ENCODE peak calls at places on chromosomes 2 and 18, in ten cellular contexts. One of them, this sample, is unnamed.

GRCh38 chr2:230557056-230557455 is 141.1 kb downstream of the SP100 start:
- DNase-seq in AG04450: no peak
- DNase-seq in SK-N-SH: no peak
- DNase-seq in A549: no peak
- DNase-seq in GM10248: no peak
- DNase-seq in Calu3: no peak
- DNase-seq in heart left ventricle: no peak
- DNase-seq in fibroblast of pulmonary artery: no peak
- DNase-seq in lung: no peak
- DNase-seq in tibial artery: no peak
- DNase-seq in this sample: no peak

GRCh38 chr18:61606759-61607158 is 273.5 kb downstream of the CDH20 start:
- DNase-seq in tibial artery: peak
- DNase-seq in A549: peak
- DNase-seq in GM10248: no peak
- DNase-seq in lung: peak
- DNase-seq in AG04450: peak
- DNase-seq in fibroblast of pulmonary artery: peak
- DNase-seq in heart left ventricle: peak
- DNase-seq in Calu3: peak
- DNase-seq in SK-N-SH: no peak
- DNase-seq in this sample: no peak

GRCh38 chr2:201879986-201880385 is 73.6 kb downstream of the CDK15 start:
- DNase-seq in lung: no peak
- DNase-seq in SK-N-SH: no peak
- DNase-seq in heart left ventricle: no peak
- DNase-seq in fibroblast of pulmonary artery: no peak
- DNase-seq in GM10248: no peak
- DNase-seq in tibial artery: no peak
- DNase-seq in AG04450: no peak
- DNase-seq in A549: no peak
- DNase-seq in Calu3: no peak
- DNase-seq in this sample: no peak

GRCh38 chr18:79926715-79927596 is 24.5 kb downstream of the SLC66A2 start:
- DNase-seq in tibial artery: peak
- DNase-seq in A549: no peak
- DNase-seq in fibroblast of pulmonary artery: no peak
- DNase-seq in heart left ventricle: peak
- DNase-seq in GM10248: no peak
- DNase-seq in lung: no peak
- DNase-seq in AG04450: no peak
- DNase-seq in SK-N-SH: no peak
- DNase-seq in Calu3: no peak
- DNase-seq in this sample: no peak

GRCh38 chr18:73638709-73639108 is 508.9 kb downstream of the FBXO15 start:
- DNase-seq in AG04450: no peak
- DNase-seq in SK-N-SH: no peak
- DNase-seq in GM10248: no peak
- DNase-seq in tibial artery: no peak
- DNase-seq in Calu3: no peak
- DNase-seq in A549: no peak
- DNase-seq in lung: no peak
- DNase-seq in fibroblast of pulmonary artery: peak
- DNase-seq in heart left ventricle: no peak
- DNase-seq in this sample: no peak

GRCh38 chr2:25505630-25506029 is 163.9 kb upstream of the DNMT3A start:
- DNase-seq in SK-N-SH: no peak
- DNase-seq in heart left ventricle: no peak
- DNase-seq in fibroblast of pulmonary artery: peak
- DNase-seq in lung: no peak
- DNase-seq in GM10248: no peak
- DNase-seq in A549: no peak
- DNase-seq in tibial artery: no peak
- DNase-seq in Calu3: no peak
- DNase-seq in AG04450: no peak
- DNase-seq in this sample: no peak

GRCh38 chr2:146221826-146222225 is 1623.0 kb upstream of the ACVR2A start:
- DNase-seq in SK-N-SH: no peak
- DNase-seq in tibial artery: no peak
- DNase-seq in heart left ventricle: no peak
- DNase-seq in Calu3: no peak
- DNase-seq in A549: no peak
- DNase-seq in fibroblast of pulmonary artery: no peak
- DNase-seq in lung: no peak
- DNase-seq in AG04450: no peak
- DNase-seq in GM10248: no peak
- DNase-seq in this sample: no peak

GRCh38 chr2:239775623-239776440 is 249.3 kb downstream of the NDUFA10 start:
- DNase-seq in Calu3: no peak
- DNase-seq in SK-N-SH: no peak
- DNase-seq in lung: no peak
- DNase-seq in heart left ventricle: no peak
- DNase-seq in AG04450: no peak
- DNase-seq in fibroblast of pulmonary artery: no peak
- DNase-seq in tibial artery: no peak
- DNase-seq in GM10248: no peak
- DNase-seq in A549: no peak
- DNase-seq in this sample: no peak

GRCh38 chr2:238841542-238842181 is 6.2 kb upstream of the TWIST2 start:
- DNase-seq in A549: no peak
- DNase-seq in AG04450: no peak
- DNase-seq in fibroblast of pulmonary artery: peak
- DNase-seq in tibial artery: no peak
- DNase-seq in Calu3: no peak
- DNase-seq in GM10248: no peak
- DNase-seq in SK-N-SH: no peak
- DNase-seq in lung: no peak
- DNase-seq in heart left ventricle: peak
- DNase-seq in this sample: no peak

DNA sequence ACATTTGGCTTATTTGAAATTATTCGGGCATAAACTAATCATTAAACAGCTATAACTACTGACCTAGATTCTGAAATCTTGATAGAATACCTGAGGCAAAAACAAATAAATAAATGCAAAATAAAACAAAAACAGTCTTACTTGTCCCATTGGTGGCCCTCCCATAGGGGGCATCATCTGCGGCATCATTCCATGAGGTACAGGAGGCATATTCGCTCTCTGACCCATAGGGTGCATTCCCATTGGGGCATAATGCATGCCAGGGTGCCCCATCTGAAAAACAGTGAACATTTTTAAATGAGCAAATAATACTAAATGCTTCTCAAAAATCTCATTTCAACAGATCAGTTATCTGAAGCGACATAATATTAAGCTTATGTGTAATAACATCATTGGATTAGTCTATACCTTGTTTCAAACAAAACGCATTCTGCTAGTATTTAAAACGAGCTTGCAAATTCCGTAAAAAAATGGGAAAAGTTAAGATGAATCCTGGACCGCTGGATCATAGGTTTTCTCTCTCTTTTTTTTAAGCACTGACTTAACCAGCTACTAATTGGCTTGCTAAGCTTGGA is 1.3 kb downstream of the PRPF40A start:
- DNase-seq in heart left ventricle: no peak
- DNase-seq in lung: no peak
- DNase-seq in A549: peak
- DNase-seq in AG04450: no peak
- DNase-seq in fibroblast of pulmonary artery: peak
- DNase-seq in Calu3: peak
- DNase-seq in SK-N-SH: peak
- DNase-seq in tibial artery: no peak
- DNase-seq in GM10248: no peak
- DNase-seq in this sample: no peak
- TF ChIP-seq CTCF in heart left ventricle: no peak
- TF ChIP-seq CTCF in lung: no peak
- TF ChIP-seq CTCF in A549: peak
- TF ChIP-seq CTCF in AG04450: peak
- TF ChIP-seq CTCF in fibroblast of pulmonary artery: peak
- TF ChIP-seq CTCF in Calu3: peak
- TF ChIP-seq CTCF in SK-N-SH: peak
- TF ChIP-seq CTCF in tibial artery: no peak
- TF ChIP-seq CTCF in GM10248: peak
- TF ChIP-seq CTCF in this sample: peak

GRCh38 chr2:164840930-164841718 is 499 bp downstream of the COBLL1 start:
- DNase-seq in A549: peak
- DNase-seq in lung: peak
- DNase-seq in SK-N-SH: peak
- DNase-seq in fibroblast of pulmonary artery: peak
- DNase-seq in tibial artery: peak
- DNase-seq in AG04450: no peak
- DNase-seq in Calu3: peak
- DNase-seq in GM10248: peak
- DNase-seq in heart left ventricle: peak
- DNase-seq in this sample: peak
- TF ChIP-seq CTCF in A549: peak
- TF ChIP-seq CTCF in lung: no peak
- TF ChIP-seq CTCF in SK-N-SH: no peak
- TF ChIP-seq CTCF in fibroblast of pulmonary artery: no peak
- TF ChIP-seq CTCF in tibial artery: no peak
- TF ChIP-seq CTCF in AG04450: no peak
- TF ChIP-seq CTCF in Calu3: no peak
- TF ChIP-seq CTCF in GM10248: no peak
- TF ChIP-seq CTCF in heart left ventricle: peak
- TF ChIP-seq CTCF in this sample: peak

DNA sequence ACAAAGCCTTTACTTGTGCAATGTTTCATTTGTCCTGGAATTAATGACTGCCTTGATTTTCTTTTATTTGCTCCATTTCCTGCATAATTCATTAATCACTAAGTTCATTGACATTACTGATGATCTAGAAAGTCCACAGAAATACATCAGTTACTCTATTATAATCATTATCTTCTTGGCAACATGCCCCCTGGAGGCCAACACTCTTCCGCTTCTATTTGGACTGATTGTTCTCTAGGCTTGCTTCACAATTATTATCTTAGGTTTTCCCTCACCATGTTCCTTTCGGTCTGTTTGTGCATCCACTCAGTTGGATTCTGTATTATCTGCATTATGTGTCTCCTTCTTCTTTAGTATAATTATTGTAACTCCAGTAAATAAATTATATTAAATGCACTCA is 461.0 kb upstream of the CDH2 start:
- DNase-seq in GM10248: no peak
- DNase-seq in tibial artery: no peak
- DNase-seq in heart left ventricle: no peak
- DNase-seq in SK-N-SH: no peak
- DNase-seq in AG04450: no peak
- DNase-seq in Calu3: no peak
- DNase-seq in A549: no peak
- DNase-seq in fibroblast of pulmonary artery: peak
- DNase-seq in lung: no peak
- DNase-seq in this sample: no peak
- TF ChIP-seq CTCF in GM10248: no peak
- TF ChIP-seq CTCF in tibial artery: no peak
- TF ChIP-seq CTCF in heart left ventricle: no peak
- TF ChIP-seq CTCF in SK-N-SH: peak
- TF ChIP-seq CTCF in AG04450: no peak
- TF ChIP-seq CTCF in Calu3: no peak
- TF ChIP-seq CTCF in A549: no peak
- TF ChIP-seq CTCF in fibroblast of pulmonary artery: no peak
- TF ChIP-seq CTCF in lung: no peak
- TF ChIP-seq CTCF in this sample: peak

DNA sequence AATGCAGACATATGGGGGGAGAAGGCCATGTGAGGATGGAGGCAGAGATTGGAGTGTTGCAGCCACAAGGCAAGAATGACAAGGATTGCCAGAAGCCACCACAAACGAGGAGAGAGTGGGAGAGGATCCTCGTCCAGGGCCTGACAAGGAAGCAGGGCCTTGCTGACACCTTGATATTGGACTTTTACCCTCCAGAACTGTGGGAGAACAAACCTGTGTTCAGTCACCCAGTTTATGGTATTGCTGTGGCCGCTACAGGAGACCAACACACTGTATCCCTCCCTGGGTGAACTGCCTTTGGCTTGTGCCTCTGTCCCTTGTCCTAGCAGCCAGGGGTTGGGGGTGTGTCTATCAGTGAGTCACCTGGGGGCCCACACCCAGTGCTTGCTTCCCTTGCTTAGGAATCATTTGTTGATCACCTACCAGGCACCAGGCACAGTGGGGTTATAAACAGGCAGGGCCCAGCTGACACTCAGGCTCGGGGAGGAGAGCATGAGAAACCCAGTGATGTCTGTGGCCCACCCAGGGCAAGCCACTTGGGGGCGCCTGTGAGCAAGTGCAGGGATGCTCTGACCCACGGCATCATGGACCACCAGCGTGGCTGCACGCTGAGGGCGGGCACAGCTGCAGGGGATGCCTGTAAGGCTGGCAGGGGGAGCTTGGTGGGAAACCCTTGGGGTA is 17.2 kb downstream of the TMEM185B start:
- DNase-seq in GM10248: peak
- DNase-seq in heart left ventricle: no peak
- DNase-seq in fibroblast of pulmonary artery: peak
- DNase-seq in lung: no peak
- DNase-seq in Calu3: peak
- DNase-seq in A549: no peak
- DNase-seq in tibial artery: no peak
- DNase-seq in SK-N-SH: peak
- DNase-seq in AG04450: no peak
- DNase-seq in this sample: no peak
- TF ChIP-seq CTCF in GM10248: peak
- TF ChIP-seq CTCF in heart left ventricle: peak
- TF ChIP-seq CTCF in fibroblast of pulmonary artery: peak
- TF ChIP-seq CTCF in lung: no peak
- TF ChIP-seq CTCF in Calu3: no peak
- TF ChIP-seq CTCF in A549: peak
- TF ChIP-seq CTCF in tibial artery: no peak
- TF ChIP-seq CTCF in SK-N-SH: peak
- TF ChIP-seq CTCF in AG04450: peak
- TF ChIP-seq CTCF in this sample: peak

GRCh38 chr18:32380559-32380958 is 90.1 kb downstream of the GAREM1 start:
- DNase-seq in fibroblast of pulmonary artery: peak
- DNase-seq in A549: no peak
- DNase-seq in tibial artery: no peak
- DNase-seq in GM10248: no peak
- DNase-seq in heart left ventricle: no peak
- DNase-seq in lung: no peak
- DNase-seq in Calu3: no peak
- DNase-seq in SK-N-SH: no peak
- DNase-seq in AG04450: no peak
- DNase-seq in this sample: no peak
- TF ChIP-seq CTCF in fibroblast of pulmonary artery: peak
- TF ChIP-seq CTCF in A549: no peak
- TF ChIP-seq CTCF in tibial artery: no peak
- TF ChIP-seq CTCF in GM10248: no peak
- TF ChIP-seq CTCF in heart left ventricle: no peak
- TF ChIP-seq CTCF in lung: no peak
- TF ChIP-seq CTCF in Calu3: no peak
- TF ChIP-seq CTCF in SK-N-SH: no peak
- TF ChIP-seq CTCF in AG04450: no peak
- TF ChIP-seq CTCF in this sample: no peak